ENCODE peak calls at places on chromosomes 16 and 17, in five cellular contexts. One of them, this sample, is unnamed.

GRCh38 chr17:81858967-81859905 is 1.1 kb downstream of the P4HB start:
- DNase-seq in tibial nerve: no peak
- DNase-seq in fibroblast of mammary gland: peak
- DNase-seq in heart right ventricle: no peak
- DNase-seq in AG09319: no peak
- DNase-seq in this sample: no peak

GRCh38 chr16:67406111-67406593 is 10.1 kb downstream of the ZDHHC1 start:
- DNase-seq in tibial nerve: no peak
- DNase-seq in fibroblast of mammary gland: peak
- DNase-seq in heart right ventricle: peak
- DNase-seq in AG09319: no peak
- DNase-seq in this sample: no peak

GRCh38 chr17:81635973-81636504 is 873 bp downstream of the NPLOC4 start:
- DNase-seq in tibial nerve: no peak
- DNase-seq in fibroblast of mammary gland: peak
- DNase-seq in heart right ventricle: no peak
- DNase-seq in AG09319: peak
- DNase-seq in this sample: no peak

GRCh38 chr16:1108299-1109252 is 12.5 kb upstream of the C1QTNF8 start:
- DNase-seq in tibial nerve: no peak
- DNase-seq in fibroblast of mammary gland: peak
- DNase-seq in heart right ventricle: peak
- DNase-seq in AG09319: peak
- DNase-seq in this sample: no peak

GRCh38 chr17:37708616-37709212 is 36.1 kb downstream of the HNF1B start:
- DNase-seq in tibial nerve: no peak
- DNase-seq in fibroblast of mammary gland: peak
- DNase-seq in heart right ventricle: no peak
- DNase-seq in AG09319: no peak
- DNase-seq in this sample: no peak

GRCh38 chr17:73798111-73798748 is 154.0 kb upstream of the SDK2 start:
- DNase-seq in tibial nerve: no peak
- DNase-seq in fibroblast of mammary gland: peak
- DNase-seq in heart right ventricle: no peak
- DNase-seq in AG09319: peak
- DNase-seq in this sample: no peak

GRCh38 chr17:3029213-3029913 is 34.0 kb downstream of the OR1D5 start:
- DNase-seq in tibial nerve: no peak
- DNase-seq in fibroblast of mammary gland: no peak
- DNase-seq in heart right ventricle: peak
- DNase-seq in AG09319: no peak
- DNase-seq in this sample: no peak

GRCh38 chr17:79623786-79624657 is 13.2 kb upstream of the RBFOX3 start:
- DNase-seq in tibial nerve: no peak
- DNase-seq in fibroblast of mammary gland: no peak
- DNase-seq in heart right ventricle: no peak
- DNase-seq in AG09319: no peak
- DNase-seq in this sample: no peak

GRCh38 chr17:47987240-47987835 is 16.4 kb downstream of the CDK5RAP3 start:
- DNase-seq in tibial nerve: no peak
- DNase-seq in fibroblast of mammary gland: no peak
- DNase-seq in heart right ventricle: no peak
- DNase-seq in AG09319: no peak
- DNase-seq in this sample: no peak

GRCh38 chr17:62193297-62193696 is 128.2 kb upstream of the MED13 start:
- DNase-seq in tibial nerve: no peak
- DNase-seq in fibroblast of mammary gland: no peak
- DNase-seq in heart right ventricle: no peak
- DNase-seq in AG09319: no peak
- DNase-seq in this sample: no peak

GRCh38 chr16:24677388-24677787 is 52.1 kb upstream of the TNRC6A start:
- DNase-seq in tibial nerve: no peak
- DNase-seq in fibroblast of mammary gland: no peak
- DNase-seq in heart right ventricle: no peak
- DNase-seq in AG09319: no peak
- DNase-seq in this sample: no peak

GRCh38 chr16:1745900-1746692 is 25.2 kb downstream of the NME3 start:
- DNase-seq in tibial nerve: no peak
- DNase-seq in fibroblast of mammary gland: peak
- DNase-seq in heart right ventricle: no peak
- DNase-seq in AG09319: no peak
- DNase-seq in this sample: no peak

GRCh38 chr16:24580665-24581064 is 41.3 kb downstream of the RBBP6 start:
- DNase-seq in tibial nerve: no peak
- DNase-seq in fibroblast of mammary gland: peak
- DNase-seq in heart right ventricle: no peak
- DNase-seq in AG09319: peak
- DNase-seq in this sample: no peak

GRCh38 chr17:73365934-73366623 is 54.3 kb upstream of the CDC42EP4 start:
- DNase-seq in tibial nerve: peak
- DNase-seq in fibroblast of mammary gland: no peak
- DNase-seq in heart right ventricle: peak
- DNase-seq in AG09319: no peak
- DNase-seq in this sample: no peak

GRCh38 chr16:31107465-31107867 is 720 bp upstream of the BCKDK start:
- DNase-seq in tibial nerve: no peak
- DNase-seq in fibroblast of mammary gland: no peak
- DNase-seq in heart right ventricle: no peak
- DNase-seq in AG09319: no peak
- DNase-seq in this sample: no peak

GRCh38 chr17:964881-965280 is 14.7 kb downstream of the NXN start:
- DNase-seq in tibial nerve: no peak
- DNase-seq in fibroblast of mammary gland: no peak
- DNase-seq in heart right ventricle: no peak
- DNase-seq in AG09319: no peak
- DNase-seq in this sample: no peak

GRCh38 chr16:1667916-1668315 is 10.2 kb upstream of the JPT2 start:
- DNase-seq in tibial nerve: no peak
- DNase-seq in fibroblast of mammary gland: no peak
- DNase-seq in heart right ventricle: no peak
- DNase-seq in AG09319: no peak
- DNase-seq in this sample: no peak

GRCh38 chr17:40023590-40024292 is 8.5 kb downstream of the CSF3 start:
- DNase-seq in tibial nerve: no peak
- DNase-seq in fibroblast of mammary gland: peak
- DNase-seq in heart right ventricle: peak
- DNase-seq in AG09319: no peak
- DNase-seq in this sample: no peak

GRCh38 chr16:86809458-86809955 is 231.2 kb downstream of the FOXL1 start:
- DNase-seq in tibial nerve: no peak
- DNase-seq in fibroblast of mammary gland: peak
- DNase-seq in heart right ventricle: no peak
- DNase-seq in AG09319: peak
- DNase-seq in this sample: no peak

GRCh38 chr16:69108905-69109252 is 3.4 kb downstream of the HAS3 start:
- DNase-seq in tibial nerve: no peak
- DNase-seq in fibroblast of mammary gland: no peak
- DNase-seq in heart right ventricle: no peak
- DNase-seq in AG09319: no peak
- DNase-seq in this sample: no peak

GRCh38 chr17:57104461-57105175 is 19.6 kb downstream of the AKAP1 start:
- DNase-seq in tibial nerve: no peak
- DNase-seq in fibroblast of mammary gland: peak
- DNase-seq in heart right ventricle: no peak
- DNase-seq in AG09319: no peak
- DNase-seq in this sample: no peak

GRCh38 chr16:19167710-19168172 is 299 bp upstream of the SYT17 start:
- DNase-seq in tibial nerve: no peak
- DNase-seq in fibroblast of mammary gland: peak
- DNase-seq in heart right ventricle: peak
- DNase-seq in AG09319: no peak
- DNase-seq in this sample: peak

GRCh38 chr17:62888148-62888547 is 77.9 kb upstream of the TANC2 start:
- DNase-seq in tibial nerve: no peak
- DNase-seq in fibroblast of mammary gland: no peak
- DNase-seq in heart right ventricle: no peak
- DNase-seq in AG09319: no peak
- DNase-seq in this sample: no peak

GRCh38 chr16:68778551-68779231 is 41.6 kb downstream of the CDH1 start:
- DNase-seq in tibial nerve: no peak
- DNase-seq in fibroblast of mammary gland: no peak
- DNase-seq in heart right ventricle: no peak
- DNase-seq in AG09319: no peak
- DNase-seq in this sample: no peak

GRCh38 chr17:61465550-61466237 is 13.5 kb downstream of the TBX4 start:
- DNase-seq in tibial nerve: no peak
- DNase-seq in fibroblast of mammary gland: no peak
- DNase-seq in heart right ventricle: no peak
- DNase-seq in AG09319: no peak
- DNase-seq in this sample: no peak

GRCh38 chr16:29011851-29012250 is 27.0 kb downstream of the LAT start:
- DNase-seq in tibial nerve: no peak
- DNase-seq in fibroblast of mammary gland: no peak
- DNase-seq in heart right ventricle: no peak
- DNase-seq in AG09319: no peak
- DNase-seq in this sample: no peak

GRCh38 chr16:29009838-29010166 is 24.9 kb downstream of the LAT start:
- DNase-seq in tibial nerve: no peak
- DNase-seq in fibroblast of mammary gland: no peak
- DNase-seq in heart right ventricle: no peak
- DNase-seq in AG09319: no peak
- DNase-seq in this sample: no peak

GRCh38 chr16:29009050-29009837 is 24.4 kb downstream of the LAT start:
- DNase-seq in tibial nerve: no peak
- DNase-seq in fibroblast of mammary gland: no peak
- DNase-seq in heart right ventricle: no peak
- DNase-seq in AG09319: no peak
- DNase-seq in this sample: no peak

GRCh38 chr16:29012913-29013641 is 28.2 kb downstream of the LAT start:
- DNase-seq in tibial nerve: no peak
- DNase-seq in fibroblast of mammary gland: no peak
- DNase-seq in heart right ventricle: no peak
- DNase-seq in AG09319: no peak
- DNase-seq in this sample: no peak

GRCh38 chr16:29011112-29011511 is 26.3 kb downstream of the LAT start:
- DNase-seq in tibial nerve: no peak
- DNase-seq in fibroblast of mammary gland: no peak
- DNase-seq in heart right ventricle: no peak
- DNase-seq in AG09319: no peak
- DNase-seq in this sample: no peak
- TF ChIP-seq CTCF in tibial nerve: no peak
- TF ChIP-seq CTCF in fibroblast of mammary gland: no peak
- TF ChIP-seq CTCF in heart right ventricle: no peak
- TF ChIP-seq CTCF in AG09319: no peak
- TF ChIP-seq CTCF in this sample: peak

GRCh38 chr16:81263470-81264200 is 25.1 kb downstream of the BCO1 start:
- DNase-seq in tibial nerve: no peak
- DNase-seq in fibroblast of mammary gland: peak
- DNase-seq in heart right ventricle: no peak
- DNase-seq in AG09319: no peak
- DNase-seq in this sample: no peak
- TF ChIP-seq CTCF in tibial nerve: no peak
- TF ChIP-seq CTCF in fibroblast of mammary gland: peak
- TF ChIP-seq CTCF in heart right ventricle: no peak
- TF ChIP-seq CTCF in AG09319: no peak
- TF ChIP-seq CTCF in this sample: peak

GRCh38 chr17:45825792-45826191 is 18.9 kb upstream of the SPPL2C start:
- DNase-seq in tibial nerve: no peak
- DNase-seq in fibroblast of mammary gland: no peak
- DNase-seq in heart right ventricle: no peak
- DNase-seq in AG09319: no peak
- DNase-seq in this sample: no peak

GRCh38 chr17:45824901-45825492 is 19.7 kb upstream of the SPPL2C start:
- DNase-seq in tibial nerve: no peak
- DNase-seq in fibroblast of mammary gland: no peak
- DNase-seq in heart right ventricle: no peak
- DNase-seq in AG09319: no peak
- DNase-seq in this sample: no peak

GRCh38 chr17:45821147-45821546 is 23.5 kb upstream of the SPPL2C start:
- DNase-seq in tibial nerve: no peak
- DNase-seq in fibroblast of mammary gland: no peak
- DNase-seq in heart right ventricle: no peak
- DNase-seq in AG09319: no peak
- DNase-seq in this sample: no peak

GRCh38 chr17:45824475-45824874 is 20.2 kb upstream of the SPPL2C start:
- DNase-seq in tibial nerve: no peak
- DNase-seq in fibroblast of mammary gland: no peak
- DNase-seq in heart right ventricle: no peak
- DNase-seq in AG09319: no peak
- DNase-seq in this sample: no peak

GRCh38 chr17:45823598-45823997 is 21.1 kb upstream of the SPPL2C start:
- DNase-seq in tibial nerve: no peak
- DNase-seq in fibroblast of mammary gland: no peak
- DNase-seq in heart right ventricle: no peak
- DNase-seq in AG09319: no peak
- DNase-seq in this sample: no peak
- TF ChIP-seq CTCF in tibial nerve: no peak
- TF ChIP-seq CTCF in fibroblast of mammary gland: no peak
- TF ChIP-seq CTCF in heart right ventricle: no peak
- TF ChIP-seq CTCF in AG09319: no peak
- TF ChIP-seq CTCF in this sample: no peak

DNA sequence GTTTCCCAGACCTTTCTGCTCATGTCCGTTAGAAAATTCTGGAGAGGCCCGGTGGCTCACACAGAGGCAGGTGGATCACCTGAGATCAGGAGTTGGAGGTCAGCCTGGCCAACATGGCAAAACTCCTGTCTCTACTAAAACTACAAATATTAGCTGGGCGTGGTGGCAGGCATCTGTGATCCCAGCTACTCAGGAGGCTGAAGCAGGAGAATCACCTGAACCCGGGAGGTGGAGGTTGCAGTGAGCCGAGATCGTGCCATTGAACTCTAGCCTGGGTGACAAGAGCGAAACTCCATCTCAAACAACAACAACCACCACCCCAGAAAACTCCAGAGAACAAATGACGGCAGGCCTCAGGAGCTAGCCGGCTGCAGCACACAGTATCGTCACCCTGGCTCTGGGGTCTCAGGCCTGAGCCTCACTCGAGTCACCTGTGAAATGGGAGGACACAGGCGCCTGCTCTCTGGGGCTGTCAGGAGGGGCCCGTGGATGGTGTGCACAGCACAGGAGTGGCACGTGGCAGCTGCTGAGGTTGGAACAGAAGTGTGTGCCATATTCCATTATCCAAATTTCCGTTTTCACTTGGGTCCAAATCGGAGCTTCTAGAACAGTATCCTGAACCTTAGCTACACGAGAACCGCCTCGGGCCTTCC is 3.3 kb upstream of the SLC38A8 start:
- DNase-seq in tibial nerve: no peak
- DNase-seq in fibroblast of mammary gland: no peak
- DNase-seq in heart right ventricle: no peak
- DNase-seq in AG09319: no peak
- DNase-seq in this sample: no peak
- TF ChIP-seq CTCF in tibial nerve: no peak
- TF ChIP-seq CTCF in fibroblast of mammary gland: no peak
- TF ChIP-seq CTCF in heart right ventricle: no peak
- TF ChIP-seq CTCF in AG09319: no peak
- TF ChIP-seq CTCF in this sample: no peak

DNA sequence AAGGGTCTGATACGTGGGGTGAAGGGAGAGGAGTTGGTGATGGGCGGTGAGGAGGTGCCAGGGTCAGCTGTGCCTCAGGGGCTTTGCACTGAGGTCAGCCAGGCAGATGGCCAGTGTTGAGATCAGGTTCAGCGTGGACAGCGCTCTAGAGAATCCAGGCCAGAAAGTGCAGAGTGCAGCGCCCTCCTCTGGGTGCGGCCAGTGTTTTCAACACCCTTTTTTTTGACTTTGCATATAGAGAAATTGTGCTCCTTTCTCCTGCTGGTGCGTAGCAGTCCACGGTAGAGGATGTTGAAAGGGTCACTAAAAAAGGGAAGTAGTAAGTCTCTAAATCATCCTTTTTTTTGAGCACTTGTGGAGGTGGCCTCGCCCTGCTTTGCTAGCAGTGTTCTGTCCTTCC is 53.9 kb downstream of the BANP start:
- DNase-seq in tibial nerve: no peak
- DNase-seq in fibroblast of mammary gland: peak
- DNase-seq in heart right ventricle: no peak
- DNase-seq in AG09319: no peak
- DNase-seq in this sample: no peak
- TF ChIP-seq CTCF in tibial nerve: no peak
- TF ChIP-seq CTCF in fibroblast of mammary gland: peak
- TF ChIP-seq CTCF in heart right ventricle: no peak
- TF ChIP-seq CTCF in AG09319: no peak
- TF ChIP-seq CTCF in this sample: peak

This sample was measured in progenitor cell of endocrine pancreas.